ENCODE peak calls at places on chromosomes 1 and 21, in nine cellular contexts. One of them, this sample, is unnamed.

GRCh38 chr1:224432672-224433040 is 1.9 kb downstream of the WDR26 start:
- DNase-seq in endothelial cell: no peak
- DNase-seq in PC-9: no peak
- DNase-seq in H9: no peak
- DNase-seq in activated CD8-positive, alpha-beta T cell treated with anti-CD3 and anti-CD28 coated beads for 36 hours: peak
- DNase-seq in WERI-Rb-1: no peak
- DNase-seq in AG09319: no peak
- DNase-seq in epithelial cell of esophagus: peak
- DNase-seq in WTC11: no peak
- DNase-seq in this sample: no peak

GRCh38 chr1:65440915-65441314 is 20.4 kb downstream of the LEPR start:
- DNase-seq in PC-9: no peak
- DNase-seq in H9: no peak
- DNase-seq in epithelial cell of esophagus: no peak
- DNase-seq in activated CD8-positive, alpha-beta T cell treated with anti-CD3 and anti-CD28 coated beads for 36 hours: no peak
- DNase-seq in WTC11: no peak
- DNase-seq in AG09319: no peak
- DNase-seq in WERI-Rb-1: no peak
- DNase-seq in endothelial cell: no peak
- DNase-seq in this sample: no peak

GRCh38 chr1:93670141-93670540 is 11.5 kb downstream of the BCAR3 start:
- DNase-seq in activated CD8-positive, alpha-beta T cell treated with anti-CD3 and anti-CD28 coated beads for 36 hours: no peak
- DNase-seq in endothelial cell: no peak
- DNase-seq in WERI-Rb-1: no peak
- DNase-seq in H9: no peak
- DNase-seq in PC-9: peak
- DNase-seq in epithelial cell of esophagus: peak
- DNase-seq in AG09319: peak
- DNase-seq in WTC11: no peak
- DNase-seq in this sample: peak

GRCh38 chr1:97603776-97604175 is 317.1 kb downstream of the DPYD start:
- DNase-seq in AG09319: no peak
- DNase-seq in WTC11: no peak
- DNase-seq in H9: no peak
- DNase-seq in activated CD8-positive, alpha-beta T cell treated with anti-CD3 and anti-CD28 coated beads for 36 hours: no peak
- DNase-seq in endothelial cell: no peak
- DNase-seq in PC-9: no peak
- DNase-seq in epithelial cell of esophagus: peak
- DNase-seq in WERI-Rb-1: no peak
- DNase-seq in this sample: no peak

GRCh38 chr1:53090227-53091147 is 28.5 kb downstream of the PODN start:
- DNase-seq in PC-9: peak
- DNase-seq in WERI-Rb-1: peak
- DNase-seq in epithelial cell of esophagus: no peak
- DNase-seq in WTC11: no peak
- DNase-seq in H9: no peak
- DNase-seq in activated CD8-positive, alpha-beta T cell treated with anti-CD3 and anti-CD28 coated beads for 36 hours: no peak
- DNase-seq in endothelial cell: no peak
- DNase-seq in AG09319: no peak
- DNase-seq in this sample: no peak

GRCh38 chr1:3638027-3638426 is 11.9 kb downstream of the WRAP73 start:
- DNase-seq in WERI-Rb-1: no peak
- DNase-seq in endothelial cell: no peak
- DNase-seq in PC-9: no peak
- DNase-seq in activated CD8-positive, alpha-beta T cell treated with anti-CD3 and anti-CD28 coated beads for 36 hours: no peak
- DNase-seq in AG09319: no peak
- DNase-seq in epithelial cell of esophagus: no peak
- DNase-seq in WTC11: no peak
- DNase-seq in H9: no peak
- DNase-seq in this sample: no peak

GRCh38 chr1:244239261-244239770 is 188.2 kb downstream of the ZBTB18 start:
- DNase-seq in activated CD8-positive, alpha-beta T cell treated with anti-CD3 and anti-CD28 coated beads for 36 hours: no peak
- DNase-seq in WTC11: no peak
- DNase-seq in epithelial cell of esophagus: peak
- DNase-seq in AG09319: peak
- DNase-seq in PC-9: no peak
- DNase-seq in endothelial cell: no peak
- DNase-seq in H9: no peak
- DNase-seq in WERI-Rb-1: peak
- DNase-seq in this sample: no peak

GRCh38 chr1:220281159-220281574 is 8.9 kb upstream of the RAB3GAP2 start:
- DNase-seq in epithelial cell of esophagus: peak
- DNase-seq in H9: no peak
- DNase-seq in activated CD8-positive, alpha-beta T cell treated with anti-CD3 and anti-CD28 coated beads for 36 hours: no peak
- DNase-seq in endothelial cell: no peak
- DNase-seq in PC-9: no peak
- DNase-seq in WERI-Rb-1: no peak
- DNase-seq in AG09319: no peak
- DNase-seq in WTC11: no peak
- DNase-seq in this sample: peak

GRCh38 chr1:31745071-31745897 is 18.9 kb downstream of the ADGRB2 start:
- DNase-seq in epithelial cell of esophagus: peak
- DNase-seq in activated CD8-positive, alpha-beta T cell treated with anti-CD3 and anti-CD28 coated beads for 36 hours: peak
- DNase-seq in H9: peak
- DNase-seq in AG09319: no peak
- DNase-seq in WTC11: peak
- DNase-seq in WERI-Rb-1: peak
- DNase-seq in PC-9: peak
- DNase-seq in endothelial cell: peak
- DNase-seq in this sample: peak

GRCh38 chr1:20735581-20736111 is 3.1 kb upstream of the SH2D5 start:
- DNase-seq in epithelial cell of esophagus: peak
- DNase-seq in activated CD8-positive, alpha-beta T cell treated with anti-CD3 and anti-CD28 coated beads for 36 hours: no peak
- DNase-seq in WTC11: no peak
- DNase-seq in PC-9: no peak
- DNase-seq in AG09319: no peak
- DNase-seq in WERI-Rb-1: no peak
- DNase-seq in H9: no peak
- DNase-seq in endothelial cell: no peak
- DNase-seq in this sample: no peak

GRCh38 chr21:39630191-39630591 is 17.5 kb downstream of the B3GALT5 start:
- DNase-seq in epithelial cell of esophagus: peak
- DNase-seq in PC-9: no peak
- DNase-seq in AG09319: no peak
- DNase-seq in WERI-Rb-1: no peak
- DNase-seq in activated CD8-positive, alpha-beta T cell treated with anti-CD3 and anti-CD28 coated beads for 36 hours: no peak
- DNase-seq in endothelial cell: no peak
- DNase-seq in WTC11: no peak
- DNase-seq in H9: no peak
- DNase-seq in this sample: peak

GRCh38 chr1:155125946-155126493 is 1.7 kb upstream of the EFNA1 start:
- DNase-seq in WTC11: peak
- DNase-seq in WERI-Rb-1: no peak
- DNase-seq in H9: peak
- DNase-seq in epithelial cell of esophagus: peak
- DNase-seq in PC-9: peak
- DNase-seq in activated CD8-positive, alpha-beta T cell treated with anti-CD3 and anti-CD28 coated beads for 36 hours: no peak
- DNase-seq in AG09319: no peak
- DNase-seq in endothelial cell: peak
- DNase-seq in this sample: peak

GRCh38 chr1:230792691-230793462 is 45.7 kb downstream of the CAPN9 start:
- DNase-seq in epithelial cell of esophagus: no peak
- DNase-seq in AG09319: no peak
- DNase-seq in activated CD8-positive, alpha-beta T cell treated with anti-CD3 and anti-CD28 coated beads for 36 hours: no peak
- DNase-seq in H9: no peak
- DNase-seq in WERI-Rb-1: no peak
- DNase-seq in PC-9: peak
- DNase-seq in endothelial cell: no peak
- DNase-seq in WTC11: no peak
- DNase-seq in this sample: no peak
- TF ChIP-seq CTCF in epithelial cell of esophagus: peak
- TF ChIP-seq CTCF in AG09319: peak
- TF ChIP-seq CTCF in activated CD8-positive, alpha-beta T cell treated with anti-CD3 and anti-CD28 coated beads for 36 hours: no peak
- TF ChIP-seq CTCF in H9: peak
- TF ChIP-seq CTCF in WERI-Rb-1: peak
- TF ChIP-seq CTCF in PC-9: peak
- TF ChIP-seq CTCF in endothelial cell: no peak
- TF ChIP-seq CTCF in WTC11: no peak
- TF ChIP-seq CTCF in this sample: no peak

GRCh38 chr1:186682721-186683120 is 2.5 kb upstream of the PTGS2 start:
- DNase-seq in WTC11: no peak
- DNase-seq in activated CD8-positive, alpha-beta T cell treated with anti-CD3 and anti-CD28 coated beads for 36 hours: no peak
- DNase-seq in endothelial cell: no peak
- DNase-seq in H9: no peak
- DNase-seq in AG09319: peak
- DNase-seq in PC-9: no peak
- DNase-seq in WERI-Rb-1: no peak
- DNase-seq in epithelial cell of esophagus: peak
- DNase-seq in this sample: no peak
- TF ChIP-seq CTCF in WTC11: no peak
- TF ChIP-seq CTCF in activated CD8-positive, alpha-beta T cell treated with anti-CD3 and anti-CD28 coated beads for 36 hours: no peak
- TF ChIP-seq CTCF in endothelial cell: no peak
- TF ChIP-seq CTCF in H9: peak
- TF ChIP-seq CTCF in AG09319: peak
- TF ChIP-seq CTCF in PC-9: peak
- TF ChIP-seq CTCF in WERI-Rb-1: no peak
- TF ChIP-seq CTCF in epithelial cell of esophagus: peak
- TF ChIP-seq CTCF in this sample: peak

GRCh38 chr1:183419399-183419798 is 1.2 kb upstream of the NMNAT2 start:
- DNase-seq in PC-9: no peak
- DNase-seq in endothelial cell: no peak
- DNase-seq in epithelial cell of esophagus: no peak
- DNase-seq in activated CD8-positive, alpha-beta T cell treated with anti-CD3 and anti-CD28 coated beads for 36 hours: no peak
- DNase-seq in WTC11: no peak
- DNase-seq in AG09319: no peak
- DNase-seq in H9: no peak
- DNase-seq in WERI-Rb-1: no peak
- DNase-seq in this sample: no peak

GRCh38 chr1:183416850-183417690 is 1.1 kb downstream of the NMNAT2 start:
- DNase-seq in H9: peak
- DNase-seq in activated CD8-positive, alpha-beta T cell treated with anti-CD3 and anti-CD28 coated beads for 36 hours: peak
- DNase-seq in AG09319: no peak
- DNase-seq in WTC11: peak
- DNase-seq in PC-9: no peak
- DNase-seq in epithelial cell of esophagus: peak
- DNase-seq in WERI-Rb-1: peak
- DNase-seq in endothelial cell: peak
- DNase-seq in this sample: peak

GRCh38 chr1:183414365-183414764 is 3.8 kb downstream of the NMNAT2 start:
- DNase-seq in WTC11: no peak
- DNase-seq in H9: no peak
- DNase-seq in AG09319: no peak
- DNase-seq in endothelial cell: no peak
- DNase-seq in PC-9: no peak
- DNase-seq in activated CD8-positive, alpha-beta T cell treated with anti-CD3 and anti-CD28 coated beads for 36 hours: no peak
- DNase-seq in WERI-Rb-1: no peak
- DNase-seq in epithelial cell of esophagus: no peak
- DNase-seq in this sample: no peak

GRCh38 chr1:183418696-183419095 is 516 bp upstream of the NMNAT2 start:
- DNase-seq in WERI-Rb-1: no peak
- DNase-seq in PC-9: no peak
- DNase-seq in WTC11: no peak
- DNase-seq in epithelial cell of esophagus: no peak
- DNase-seq in endothelial cell: no peak
- DNase-seq in activated CD8-positive, alpha-beta T cell treated with anti-CD3 and anti-CD28 coated beads for 36 hours: no peak
- DNase-seq in H9: no peak
- DNase-seq in AG09319: no peak
- DNase-seq in this sample: no peak

DNA sequence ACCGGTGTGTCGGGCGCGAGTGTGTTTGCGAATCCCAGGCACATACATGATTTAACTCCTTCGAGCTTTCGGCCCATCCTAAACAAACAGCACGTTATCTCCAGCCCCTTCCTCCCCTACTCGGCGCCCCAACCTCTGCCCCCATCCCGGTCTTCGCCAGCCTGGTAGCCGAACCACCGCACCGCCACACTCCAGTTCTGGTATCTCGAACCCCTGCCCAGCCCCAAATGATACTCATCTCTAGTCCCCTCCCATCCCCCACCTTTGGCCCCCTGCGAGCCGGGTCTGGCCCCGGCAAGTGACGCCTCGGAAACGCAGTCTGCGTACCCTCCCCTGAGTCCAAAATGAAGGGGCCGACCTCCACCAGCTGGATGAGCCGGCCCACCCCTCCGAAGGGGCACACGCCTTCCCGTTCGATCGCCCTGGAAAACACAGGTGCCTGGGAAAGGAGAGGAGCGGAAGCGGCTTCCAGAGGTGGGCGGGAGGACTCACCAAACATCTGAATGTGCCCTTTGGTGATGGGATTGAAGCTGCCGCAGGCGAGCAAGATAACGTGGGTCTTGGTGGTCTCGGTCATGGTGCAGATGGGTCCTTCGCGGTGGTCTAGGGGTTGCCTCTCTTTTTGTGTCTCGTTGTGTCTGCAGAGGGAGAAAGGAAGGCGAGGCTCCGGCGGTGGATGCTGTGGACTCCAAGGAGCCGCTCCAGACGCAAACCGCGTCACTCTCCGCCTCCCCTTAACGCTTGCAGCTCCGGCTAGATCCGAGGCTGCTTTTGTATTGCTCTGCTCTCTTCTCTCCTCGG is at the start of gene NMNAT2:
- DNase-seq in WERI-Rb-1: peak
- DNase-seq in H9: peak
- DNase-seq in endothelial cell: peak
- DNase-seq in activated CD8-positive, alpha-beta T cell treated with anti-CD3 and anti-CD28 coated beads for 36 hours: peak
- DNase-seq in WTC11: peak
- DNase-seq in AG09319: no peak
- DNase-seq in epithelial cell of esophagus: peak
- DNase-seq in PC-9: peak
- DNase-seq in this sample: peak
- TF ChIP-seq CTCF in WERI-Rb-1: no peak
- TF ChIP-seq CTCF in H9: no peak
- TF ChIP-seq CTCF in endothelial cell: no peak
- TF ChIP-seq CTCF in activated CD8-positive, alpha-beta T cell treated with anti-CD3 and anti-CD28 coated beads for 36 hours: no peak
- TF ChIP-seq CTCF in WTC11: no peak
- TF ChIP-seq CTCF in AG09319: no peak
- TF ChIP-seq CTCF in epithelial cell of esophagus: no peak
- TF ChIP-seq CTCF in PC-9: no peak
- TF ChIP-seq CTCF in this sample: no peak

GRCh38 chr1:176693697-176694329 is 230.8 kb downstream of the PAPPA2 start:
- DNase-seq in endothelial cell: no peak
- DNase-seq in PC-9: no peak
- DNase-seq in epithelial cell of esophagus: peak
- DNase-seq in activated CD8-positive, alpha-beta T cell treated with anti-CD3 and anti-CD28 coated beads for 36 hours: no peak
- DNase-seq in WERI-Rb-1: no peak
- DNase-seq in WTC11: no peak
- DNase-seq in H9: no peak
- DNase-seq in AG09319: no peak
- DNase-seq in this sample: no peak

GRCh38 chr1:176692988-176693696 is 230.2 kb downstream of the PAPPA2 start:
- DNase-seq in WTC11: no peak
- DNase-seq in AG09319: no peak
- DNase-seq in H9: no peak
- DNase-seq in epithelial cell of esophagus: no peak
- DNase-seq in WERI-Rb-1: no peak
- DNase-seq in endothelial cell: no peak
- DNase-seq in PC-9: no peak
- DNase-seq in activated CD8-positive, alpha-beta T cell treated with anti-CD3 and anti-CD28 coated beads for 36 hours: no peak
- DNase-seq in this sample: no peak

GRCh38 chr1:176694713-176695112 is 231.7 kb downstream of the PAPPA2 start:
- DNase-seq in WERI-Rb-1: no peak
- DNase-seq in AG09319: no peak
- DNase-seq in epithelial cell of esophagus: no peak
- DNase-seq in H9: no peak
- DNase-seq in activated CD8-positive, alpha-beta T cell treated with anti-CD3 and anti-CD28 coated beads for 36 hours: no peak
- DNase-seq in endothelial cell: no peak
- DNase-seq in WTC11: peak
- DNase-seq in PC-9: no peak
- DNase-seq in this sample: no peak

GRCh38 chr1:176692431-176692830 is 229.5 kb downstream of the PAPPA2 start:
- DNase-seq in H9: no peak
- DNase-seq in activated CD8-positive, alpha-beta T cell treated with anti-CD3 and anti-CD28 coated beads for 36 hours: no peak
- DNase-seq in epithelial cell of esophagus: no peak
- DNase-seq in WERI-Rb-1: no peak
- DNase-seq in PC-9: no peak
- DNase-seq in WTC11: no peak
- DNase-seq in endothelial cell: no peak
- DNase-seq in AG09319: no peak
- DNase-seq in this sample: no peak

GRCh38 chr1:176691251-176692228 is 228.6 kb downstream of the PAPPA2 start:
- DNase-seq in epithelial cell of esophagus: peak
- DNase-seq in WTC11: peak
- DNase-seq in AG09319: peak
- DNase-seq in H9: peak
- DNase-seq in WERI-Rb-1: peak
- DNase-seq in endothelial cell: peak
- DNase-seq in activated CD8-positive, alpha-beta T cell treated with anti-CD3 and anti-CD28 coated beads for 36 hours: peak
- DNase-seq in PC-9: peak
- DNase-seq in this sample: peak
- TF ChIP-seq CTCF in epithelial cell of esophagus: peak
- TF ChIP-seq CTCF in WTC11: peak
- TF ChIP-seq CTCF in AG09319: peak
- TF ChIP-seq CTCF in H9: peak
- TF ChIP-seq CTCF in WERI-Rb-1: peak
- TF ChIP-seq CTCF in endothelial cell: peak
- TF ChIP-seq CTCF in activated CD8-positive, alpha-beta T cell treated with anti-CD3 and anti-CD28 coated beads for 36 hours: peak
- TF ChIP-seq CTCF in PC-9: peak
- TF ChIP-seq CTCF in this sample: peak

This sample was measured in Calu3.